ENCODE peak calls at places on chromosome 6, in nine cellular contexts. C is astrocyte, W is HFFc6, A is OCI-LY7, F is stomach, E is dorsolateral prefrontal cortex, U is GM06990, I is AG10803, O is coronary artery. Y is an unnamed sample.

GRCh38 chr6:90074161-90074560 is 179.9 kb downstream of the GJA10 start:
- DNase-seq in I (peak), A (no peak), E (no peak), W (no peak), F (no peak), C (peak), U (no peak), O (no peak), Y (no peak)

GRCh38 chr6:22068561-22069346 is 228.1 kb downstream of the PRL start:
- DNase-seq in O (no peak), U (peak), F (no peak), A (no peak), I (no peak), C (no peak), W (no peak), E (no peak), Y (no peak)

GRCh38 chr6:20802596-20802995 is 268.3 kb downstream of the CDKAL1 start:
- DNase-seq in A (no peak), C (no peak), W (no peak), I (peak), E (no peak), F (no peak), U (no peak), O (no peak), Y (no peak)

GRCh38 chr6:10395171-10395945 is 19.5 kb downstream of the TFAP2A start:
- DNase-seq in W (no peak), A (no peak), O (no peak), U (no peak), F (no peak), E (no peak), I (no peak), C (no peak), Y (no peak)

GRCh38 chr6:170289108-170289931 is 1.6 kb downstream of the DLL1 start:
- DNase-seq in F (no peak), A (no peak), E (no peak), C (no peak), I (no peak), U (no peak), O (peak), W (no peak), Y (peak)

GRCh38 chr6:135568366-135568765 is 70.8 kb upstream of the AHI1 start:
- DNase-seq in E (no peak), A (no peak), I (peak), O (no peak), U (peak), C (peak), F (peak), W (peak), Y (peak)

GRCh38 chr6:80182291-80182690 is 75.8 kb downstream of the BCKDHB start:
- DNase-seq in C (peak), A (no peak), E (no peak), O (no peak), I (peak), U (no peak), W (peak), F (no peak), Y (no peak)

GRCh38 chr6:8436956-8437355 is 1.6 kb upstream of the SLC35B3 start:
- DNase-seq in A (peak), F (no peak), U (no peak), W (no peak), C (no peak), O (no peak), I (no peak), E (no peak), Y (no peak)

GRCh38 chr6:99991955-99992354 is 2.1 kb downstream of the MCHR2 start:
- DNase-seq in O (no peak), C (no peak), W (no peak), U (no peak), A (no peak), F (no peak), I (no peak), E (no peak), Y (no peak)

GRCh38 chr6:42984924-42985475 is 630 bp downstream of the PPP2R5D start:
- DNase-seq in F (no peak), O (no peak), A (peak), U (no peak), I (no peak), C (no peak), E (no peak), W (no peak), Y (no peak)

GRCh38 chr6:36730424-36731380 is 33.1 kb downstream of the RAB44 start:
- DNase-seq in W (no peak), C (no peak), I (no peak), U (no peak), E (no peak), A (no peak), O (no peak), F (no peak), Y (no peak)

GRCh38 chr6:167760979-167761793 is 65.5 kb upstream of the AFDN start:
- DNase-seq in F (peak), U (no peak), O (peak), I (no peak), C (peak), W (no peak), E (no peak), A (no peak), Y (no peak)

GRCh38 chr6:156068870-156069269 is 613.2 kb upstream of the NOX3 start:
- DNase-seq in O (no peak), W (no peak), E (no peak), I (no peak), U (no peak), A (peak), C (no peak), F (no peak), Y (no peak)

GRCh38 chr6:49269190-49269589 is 193.9 kb downstream of the MMUT start:
- DNase-seq in O (no peak), C (peak), I (no peak), F (no peak), E (no peak), W (peak), U (no peak), A (no peak), Y (no peak)

GRCh38 chr6:75693534-75693933 is 55.5 kb upstream of the MYO6 start:
- DNase-seq in F (no peak), W (no peak), O (no peak), C (no peak), U (no peak), E (no peak), I (peak), A (no peak), Y (no peak)

GRCh38 chr6:79601020-79601609 is 30.0 kb upstream of the SH3BGRL2 start:
- DNase-seq in O (no peak), U (no peak), F (no peak), I (no peak), A (no peak), C (peak), E (no peak), W (peak), Y (no peak)

GRCh38 chr6:156197513-156197912 is 579.7 kb upstream of the ARID1B start:
- DNase-seq in A (peak), C (no peak), E (no peak), F (no peak), U (no peak), O (no peak), I (no peak), W (no peak), Y (no peak)

GRCh38 chr6:158231551-158232444 is 63.6 kb downstream of the GTF2H5 start:
- DNase-seq in E (peak), F (peak), O (peak), I (peak), A (peak), U (peak), W (peak), C (peak), Y (peak)

GRCh38 chr6:122491915-122492537 is 20.4 kb upstream of the SERINC1 start:
- DNase-seq in A (peak), C (peak), F (peak), O (no peak), I (peak), E (no peak), U (no peak), W (peak), Y (peak)

GRCh38 chr6:110256366-110256765 is 76.1 kb downstream of the CDC40 start:
- DNase-seq in C (no peak), A (no peak), O (no peak), F (no peak), U (no peak), W (no peak), I (no peak), E (no peak), Y (no peak)

GRCh38 chr6:110255356-110255755 is 75.1 kb downstream of the CDC40 start:
- DNase-seq in U (peak), I (peak), O (no peak), A (peak), C (no peak), F (no peak), E (no peak), W (peak), Y (no peak)

GRCh38 chr6:110246900-110247546 is 66.8 kb downstream of the CDC40 start:
- DNase-seq in A (no peak), E (no peak), C (no peak), I (no peak), O (no peak), U (no peak), W (no peak), F (no peak), Y (no peak)

GRCh38 chr6:110250058-110250457 is 69.8 kb downstream of the CDC40 start:
- DNase-seq in W (no peak), U (no peak), I (no peak), C (no peak), F (no peak), A (no peak), O (no peak), E (no peak), Y (no peak)

GRCh38 chr6:110250838-110251237 is 70.6 kb downstream of the CDC40 start:
- DNase-seq in C (no peak), I (no peak), E (no peak), O (no peak), A (no peak), W (no peak), U (no peak), F (no peak), Y (no peak)
- TF ChIP-seq CTCF in C (no peak), I (no peak), E (no peak), O (no peak), A (no peak), W (no peak), U (no peak), F (no peak), Y (no peak)

GRCh38 chr6:116108836-116109235 is 8.2 kb downstream of the NT5DC1 start:
- DNase-seq in U (no peak), E (no peak), F (no peak), C (no peak), W (no peak), A (no peak), I (no peak), O (no peak), Y (no peak)

GRCh38 chr6:116106146-116106545 is 5.5 kb downstream of the NT5DC1 start:
- DNase-seq in W (no peak), C (peak), I (no peak), O (no peak), A (no peak), E (no peak), U (no peak), F (no peak), Y (no peak)

GRCh38 chr6:116115781-116116180 is 10.2 kb downstream of the COL10A1 start:
- DNase-seq in C (no peak), O (no peak), E (no peak), W (peak), U (no peak), I (peak), F (no peak), A (no peak), Y (no peak)

GRCh38 chr6:116113386-116113785 is 12.5 kb downstream of the COL10A1 start:
- DNase-seq in C (no peak), E (no peak), O (no peak), I (no peak), A (no peak), F (no peak), U (no peak), W (no peak), Y (no peak)

DNA sequence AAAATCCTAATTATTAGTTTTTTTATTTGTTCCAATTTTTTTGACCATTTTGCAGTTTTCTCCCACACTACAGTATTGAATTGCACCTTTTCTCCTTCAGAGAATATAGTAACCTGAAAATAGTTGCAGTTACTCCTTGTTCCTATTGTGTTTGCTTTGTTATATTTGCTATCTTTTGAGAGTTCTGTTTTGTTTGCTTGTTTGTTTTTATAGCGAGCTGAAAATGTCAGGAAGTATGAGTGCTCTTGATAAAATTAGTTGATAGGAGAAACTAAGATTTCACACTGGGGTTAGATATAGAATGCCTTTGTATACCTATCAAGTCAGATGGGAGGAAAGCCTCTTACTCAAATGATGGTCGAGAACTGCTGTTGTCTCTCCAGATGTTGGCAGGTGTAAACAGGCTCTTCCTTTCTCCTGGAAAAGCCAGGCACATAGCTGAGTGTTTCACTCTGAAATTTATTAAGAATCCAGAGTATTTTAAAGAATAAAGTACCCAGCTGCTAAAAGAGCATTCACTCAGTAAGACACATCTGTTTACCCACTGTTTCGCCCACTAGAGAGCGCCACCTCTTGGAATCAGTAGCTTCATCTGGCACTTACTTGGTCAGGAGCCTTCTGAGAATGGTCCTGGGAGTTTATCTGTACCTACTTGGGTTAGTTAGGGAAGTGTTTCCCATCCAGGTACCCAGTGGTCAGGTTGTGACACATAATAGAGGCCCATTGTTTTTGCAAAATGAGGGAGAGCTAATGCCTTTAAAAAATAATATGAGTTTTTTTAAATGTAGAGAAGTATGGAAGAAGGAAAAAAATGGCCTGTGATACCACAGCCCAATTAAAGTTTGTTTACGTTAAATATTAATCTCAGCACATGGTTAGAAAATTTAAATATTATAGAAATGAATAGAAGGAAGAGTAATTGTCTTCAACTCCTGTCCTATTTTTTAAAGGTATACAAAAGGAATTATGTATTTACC is 11.2 kb downstream of the NT5DC1 start:
- DNase-seq in A (peak), I (peak), U (no peak), E (no peak), F (peak), W (peak), O (no peak), C (no peak), Y (no peak)
- TF ChIP-seq CTCF in A (peak), I (peak), U (peak), E (peak), F (no peak), W (peak), O (no peak), C (peak), Y (peak)

GRCh38 chr6:44571510-44571909 is 184.0 kb downstream of the CDC5L start:
- DNase-seq in O (no peak), U (no peak), E (no peak), I (no peak), C (no peak), W (no peak), A (no peak), F (no peak), Y (no peak)
- TF ChIP-seq CTCF in O (no peak), U (no peak), E (no peak), I (no peak), C (no peak), W (no peak), A (no peak), F (no peak), Y (no peak)

GRCh38 chr6:83873869-83874268 is 14.4 kb downstream of the CYB5R4 start:
- DNase-seq in E (no peak), C (no peak), U (no peak), W (no peak), A (peak), I (no peak), F (no peak), O (no peak), Y (no peak)
- TF ChIP-seq CTCF in E (no peak), C (no peak), U (no peak), W (no peak), A (no peak), I (no peak), F (no peak), O (no peak), Y (no peak)

DNA sequence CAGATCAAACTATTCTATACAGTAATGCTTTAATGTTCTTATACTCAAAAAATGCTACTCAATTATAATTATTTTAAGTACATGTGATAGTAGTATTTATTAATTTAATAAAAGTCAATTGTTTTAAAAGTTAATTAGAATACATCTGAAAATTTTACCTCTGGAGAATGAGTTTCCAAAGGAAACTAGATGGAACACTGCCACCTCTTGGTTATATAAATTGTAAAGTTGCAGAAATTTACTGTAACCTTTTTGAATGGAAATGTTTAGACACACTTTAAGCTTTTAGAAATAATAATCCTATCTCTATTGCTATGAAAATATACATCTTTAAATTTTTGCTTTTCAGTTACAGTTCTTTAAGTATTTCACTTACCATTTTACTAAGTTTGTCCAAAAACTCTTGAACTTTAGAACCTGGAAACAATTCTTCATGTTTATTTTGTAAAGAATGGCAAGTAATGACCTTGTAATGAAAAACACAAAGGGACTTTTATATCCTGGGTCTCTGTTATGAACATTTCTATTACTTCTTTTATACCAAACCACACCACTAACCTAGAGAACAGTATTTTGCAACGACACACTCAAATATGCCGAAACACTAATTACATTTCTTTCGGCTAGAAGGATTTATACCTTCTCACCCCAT is 10.9 kb upstream of the BMP5 start:
- DNase-seq in U (no peak), I (peak), F (no peak), A (no peak), W (peak), E (no peak), O (no peak), C (no peak), Y (no peak)
- TF ChIP-seq CTCF in U (peak), I (peak), F (no peak), A (peak), W (peak), E (peak), O (no peak), C (peak), Y (no peak)